ENCODE peak calls at places on chromosomes 13 and 19, in ten cellular contexts. L is hepatocyte; H is BE2C; D is stomach; P is sigmoid colon; E is psoas muscle; G is A549; J is RWPE2; R is CD8-positive, alpha-beta T cell; S is foreskin keratinocyte. O is an unnamed sample.
A peak's percentile ranks its signal among the peaks of the same experiment; 100 is the strongest.

GRCh38 chr19:4861147-4861546 is 6.3 kb downstream of the PLIN3 start:
- DNase-seq in L (peak; percentile 84), H (no peak), D (peak; percentile 58), P (no peak), E (no peak), G (no peak), J (no peak), R (no peak), S (no peak), O (no peak)

GRCh38 chr13:23618341-23618740 is 48.1 kb downstream of the TNFRSF19 start:
- DNase-seq in L (peak; percentile 49), H (no peak), D (no peak), P (no peak), E (no peak), G (peak; percentile 65), J (no peak), R (no peak), S (peak; percentile 98), O (no peak)

GRCh38 chr13:31352467-31352866 is 152.7 kb downstream of the B3GLCT start:
- DNase-seq in L (no peak), H (peak; percentile 12), D (no peak), P (no peak), E (no peak), G (no peak), J (no peak), R (no peak), S (no peak), O (no peak)

GRCh38 chr19:50516456-50516855 is 2.7 kb upstream of the ASPDH start:
- DNase-seq in L (no peak), H (no peak), D (no peak), P (no peak), E (no peak), G (no peak), J (no peak), R (no peak), S (no peak), O (no peak)

GRCh38 chr13:25084101-25084500 is 11.8 kb upstream of the PABPC3 start:
- DNase-seq in L (no peak), H (no peak), D (no peak), P (no peak), E (no peak), G (no peak), J (no peak), R (no peak), S (no peak), O (no peak)

GRCh38 chr13:64130600-64130999 is 2715.0 kb upstream of the PCDH20 start:
- DNase-seq in L (no peak), H (no peak), D (no peak), P (no peak), E (peak; percentile 50), G (no peak), J (no peak), R (no peak), S (no peak), O (no peak)

GRCh38 chr19:55156202-55157063 is 1.1 kb downstream of the TNNI3 start:
- DNase-seq in L (peak; percentile 83), H (peak; percentile 93), D (peak; percentile 65), P (no peak), E (peak; percentile 81), G (peak; percentile 89), J (peak; percentile 90), R (no peak), S (peak; percentile 50), O (peak; percentile 82)

GRCh38 chr19:13343514-13343913 is 162.8 kb downstream of the CACNA1A start:
- DNase-seq in L (no peak), H (no peak), D (no peak), P (no peak), E (no peak), G (no peak), J (no peak), R (no peak), S (no peak), O (no peak)

GRCh38 chr13:77511552-77511951 is 24.0 kb upstream of the SCEL start:
- DNase-seq in L (no peak), H (peak; percentile 77), D (no peak), P (no peak), E (no peak), G (peak; percentile 13), J (no peak), R (no peak), S (no peak), O (no peak)

DNA sequence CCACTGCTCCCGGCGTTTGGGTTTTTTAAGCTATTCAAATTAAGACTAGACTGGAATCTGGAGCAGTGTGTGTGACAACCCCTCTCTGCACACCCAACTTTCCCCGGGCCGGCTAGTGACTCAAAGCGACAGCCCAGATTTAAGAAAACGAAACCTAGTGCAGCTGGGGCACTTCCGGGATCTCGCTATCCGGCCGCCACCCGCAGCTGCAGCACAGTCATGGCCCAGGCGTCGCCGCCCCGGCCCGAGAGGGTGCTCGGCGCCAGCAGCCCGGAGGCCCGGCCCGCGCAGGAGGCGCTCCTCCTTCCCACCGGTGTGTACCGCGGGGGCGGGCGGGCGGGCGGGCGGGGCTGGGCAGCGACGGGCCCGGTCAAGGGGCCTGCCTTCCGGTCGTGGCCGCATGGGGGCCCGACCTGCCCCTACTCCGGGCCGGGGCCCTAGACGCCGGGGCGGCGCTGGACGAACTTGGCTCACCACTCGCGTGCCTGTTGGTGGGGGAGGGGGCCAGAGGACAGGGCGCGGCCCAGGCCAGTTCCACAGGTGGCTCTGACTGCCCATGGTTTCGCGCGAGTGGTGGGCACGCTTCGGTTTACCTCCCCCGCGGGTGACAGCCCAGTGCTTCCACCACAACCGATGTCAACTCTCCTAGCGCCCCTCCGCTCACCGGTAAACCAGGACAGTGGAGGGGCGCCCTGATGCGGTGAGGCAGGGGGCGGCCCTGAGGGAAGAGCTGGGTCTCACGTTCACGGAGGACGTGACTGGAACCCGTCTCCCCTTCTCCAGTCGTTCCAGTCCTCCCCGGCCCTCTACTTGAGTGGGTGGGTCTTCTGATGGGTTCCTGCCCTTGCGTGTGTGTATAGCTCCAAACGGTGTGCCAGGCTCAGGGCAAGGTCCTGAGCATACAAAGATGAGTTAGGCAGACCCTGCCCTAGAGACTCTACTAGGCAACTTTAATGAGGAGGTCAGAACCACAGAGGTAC is at the start of gene PHF11:
- DNase-seq in L (peak; percentile 86), H (peak; percentile 30), D (peak; percentile 86), P (peak; percentile 89), E (peak; percentile 91), G (peak; percentile 56), J (peak; percentile 46), R (peak; percentile 88), S (peak; percentile 65), O (peak; percentile 87)
- TF ChIP-seq CTCF in L (no peak), H (no peak), D (peak; percentile 20), P (no peak), E (peak; percentile 15), G (no peak), J (no peak), R (no peak), S (no peak), O (no peak)

DNA sequence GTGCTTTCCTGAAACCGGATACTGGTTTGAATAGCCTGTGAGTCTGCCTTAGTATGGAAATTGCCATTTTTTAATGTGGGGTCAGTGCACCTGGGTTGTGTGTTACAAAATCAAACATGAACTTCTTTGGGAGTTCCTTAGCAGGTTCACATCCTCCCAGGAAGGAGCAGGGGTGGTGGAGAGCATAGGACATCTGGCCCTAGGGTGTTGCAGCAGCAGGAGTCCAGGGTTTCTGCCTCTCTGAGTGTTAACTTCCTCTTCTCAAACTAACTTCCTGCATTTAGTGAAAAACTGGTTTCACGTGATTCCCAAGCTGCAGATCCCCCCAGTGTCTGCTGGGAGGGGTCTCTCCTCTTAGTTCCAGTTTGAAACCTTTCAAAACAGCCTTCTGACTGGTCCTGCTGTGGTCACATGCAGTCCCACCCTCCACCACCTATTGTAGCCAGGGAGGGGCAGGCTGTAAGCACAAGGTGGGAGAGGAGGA is 7.2 kb downstream of the RNASEH2B start:
- DNase-seq in L (no peak), H (no peak), D (no peak), P (no peak), E (no peak), G (no peak), J (no peak), R (no peak), S (no peak), O (peak; percentile 57)
- H3K4me1 ChIP-seq in L (peaks cover 14% of the 10 kb centered on the region), H (no peaks in the 10 kb centered on the region), D (peaks cover 74% of the 10 kb centered on the region), P (peaks cover 49% of the 10 kb centered on the region), E (peaks cover 6% of the 10 kb centered on the region), G (peaks cover 8% of the 10 kb centered on the region), J (peaks cover 2% of the 10 kb centered on the region), R (peaks cover 54% of the 10 kb centered on the region), S (no peaks in the 10 kb centered on the region), O (peaks cover 26% of the 10 kb centered on the region)

DNA sequence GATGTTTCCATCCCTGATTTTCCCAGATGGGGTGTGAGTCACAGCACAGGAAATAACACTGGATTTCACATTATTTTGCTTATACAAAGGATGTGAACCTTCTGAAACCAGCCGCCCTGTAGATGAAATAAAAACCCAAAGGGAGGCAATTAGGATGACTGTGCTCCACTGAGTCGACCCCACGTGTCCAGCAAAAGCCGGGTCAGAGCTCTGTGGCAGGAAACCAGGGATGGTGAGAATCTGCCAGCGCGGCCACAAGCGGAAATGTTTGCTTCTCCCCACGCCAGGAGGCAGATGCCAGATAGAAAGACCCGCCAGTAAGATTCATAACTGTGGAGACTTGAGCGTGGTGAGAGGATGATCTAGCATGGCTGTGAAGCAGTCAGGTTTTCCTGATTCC is 764.4 kb downstream of the LIG4 start:
- DNase-seq in L (no peak), H (peak; percentile 55), D (no peak), P (no peak), E (no peak), G (no peak), J (no peak), R (no peak), S (no peak), O (no peak)
- TF ChIP-seq CTCF in L (no peak), H (no peak), D (no peak), P (no peak), E (no peak), G (no peak), J (no peak), R (no peak), S (no peak), O (no peak)

GRCh38 chr19:2976609-2977000 is 759 bp upstream of the TLE6 start:
- DNase-seq in L (no peak), H (peak; percentile 73), D (no peak), P (no peak), E (no peak), G (no peak), J (no peak), R (no peak), S (no peak), O (no peak)

GRCh38 chr19:2973229-2973628 is 4.1 kb upstream of the TLE6 start:
- DNase-seq in L (no peak), H (no peak), D (no peak), P (no peak), E (peak; percentile 82), G (no peak), J (no peak), R (no peak), S (no peak), O (no peak)

GRCh38 chr19:2977686-2978466 is 512 bp downstream of the TLE6 start:
- DNase-seq in L (no peak), H (peak; percentile 55), D (no peak), P (peak; percentile 68), E (no peak), G (no peak), J (no peak), R (peak; percentile 48), S (no peak), O (no peak)

GRCh38 chr19:2977001-2977685 is at the start of gene TLE6:
- DNase-seq in L (peak; percentile 98), H (peak; percentile 99), D (peak; percentile 97), P (peak; percentile 98), E (peak; percentile 99), G (peak; percentile 95), J (peak; percentile 96), R (peak; percentile 93), S (peak; percentile 85), O (peak; percentile 90)

GRCh38 chr19:2974342-2974932 is 2.9 kb upstream of the TLE6 start:
- DNase-seq in L (peak; percentile 48), H (no peak), D (no peak), P (peak; percentile 80), E (peak; percentile 69), G (no peak), J (no peak), R (no peak), S (no peak), O (no peak)
- H3K4me1 ChIP-seq in L (peaks cover 7% of the 10 kb centered on the region), H (peaks cover 5% of the 10 kb centered on the region), D (peaks cover 76% of the 10 kb centered on the region), P (peaks cover 28% of the 10 kb centered on the region), E (peaks cover 17% of the 10 kb centered on the region), G (peaks cover 8% of the 10 kb centered on the region), J (peaks cover 3% of the 10 kb centered on the region), R (peaks cover 12% of the 10 kb centered on the region), S (no peaks in the 10 kb centered on the region), O (peaks cover 9% of the 10 kb centered on the region)

O was measured in Peyer's patch.